ENCODE peak calls at places on chromosomes 16 and 17, in eight cellular contexts. One of them, this sample, is unnamed.
A peak's percentile ranks its signal among the peaks of the same experiment; 100 is the strongest.

GRCh38 chr16:63890072-63890471 is 1231.8 kb downstream of the CDH11 start:
- DNase-seq in adrenal gland: peak; percentile 26
- DNase-seq in type B pancreatic cell: no peak
- DNase-seq in lower lobe of right lung: no peak
- DNase-seq in H9: no peak
- DNase-seq in fibroblast of villous mesenchyme: peak; percentile 5
- DNase-seq in AG09309: no peak
- DNase-seq in tibial nerve: no peak
- DNase-seq in this sample: peak; percentile 73

GRCh38 chr16:57300387-57301125 is 16.1 kb upstream of the PLLP start:
- DNase-seq in tibial nerve: peak; percentile 99
- DNase-seq in AG09309: peak; percentile 93
- DNase-seq in fibroblast of villous mesenchyme: peak; percentile 99
- DNase-seq in H9: peak; percentile 99
- DNase-seq in type B pancreatic cell: peak; percentile 99
- DNase-seq in lower lobe of right lung: peak; percentile 99
- DNase-seq in adrenal gland: peak; percentile 99
- DNase-seq in this sample: peak; percentile 100

GRCh38 chr17:158379-158778 is 21.0 kb downstream of the SCGB1C2 start:
- DNase-seq in H9: no peak
- DNase-seq in adrenal gland: no peak
- DNase-seq in AG09309: no peak
- DNase-seq in tibial nerve: no peak
- DNase-seq in type B pancreatic cell: no peak
- DNase-seq in fibroblast of villous mesenchyme: no peak
- DNase-seq in lower lobe of right lung: no peak
- DNase-seq in this sample: no peak

GRCh38 chr16:75420987-75421819 is 12.1 kb downstream of the CFDP1 start:
- DNase-seq in fibroblast of villous mesenchyme: peak; percentile 69
- DNase-seq in AG09309: no peak
- DNase-seq in lower lobe of right lung: peak; percentile 84
- DNase-seq in H9: peak; percentile 90
- DNase-seq in type B pancreatic cell: peak; percentile 75
- DNase-seq in adrenal gland: peak; percentile 69
- DNase-seq in tibial nerve: peak; percentile 35
- DNase-seq in this sample: peak; percentile 55

GRCh38 chr16:67128417-67128816 is 18.7 kb downstream of the PHAF1 start:
- DNase-seq in H9: no peak
- DNase-seq in type B pancreatic cell: no peak
- DNase-seq in AG09309: no peak
- DNase-seq in fibroblast of villous mesenchyme: no peak
- DNase-seq in lower lobe of right lung: no peak
- DNase-seq in tibial nerve: no peak
- DNase-seq in adrenal gland: no peak
- DNase-seq in this sample: no peak

GRCh38 chr16:29745126-29745852 is 501 bp downstream of the C16orf54 start:
- DNase-seq in adrenal gland: no peak
- DNase-seq in lower lobe of right lung: peak; percentile 56
- DNase-seq in tibial nerve: no peak
- DNase-seq in fibroblast of villous mesenchyme: no peak
- DNase-seq in AG09309: no peak
- DNase-seq in type B pancreatic cell: no peak
- DNase-seq in H9: no peak
- DNase-seq in this sample: no peak

GRCh38 chr17:80664217-80664780 is 119.7 kb downstream of the RPTOR start:
- DNase-seq in lower lobe of right lung: no peak
- DNase-seq in type B pancreatic cell: no peak
- DNase-seq in adrenal gland: no peak
- DNase-seq in fibroblast of villous mesenchyme: no peak
- DNase-seq in AG09309: no peak
- DNase-seq in tibial nerve: no peak
- DNase-seq in H9: no peak
- DNase-seq in this sample: no peak

GRCh38 chr17:1227917-1228751 is 42.1 kb upstream of the BHLHA9 start:
- DNase-seq in tibial nerve: no peak
- DNase-seq in type B pancreatic cell: no peak
- DNase-seq in fibroblast of villous mesenchyme: no peak
- DNase-seq in adrenal gland: peak; percentile 49
- DNase-seq in AG09309: no peak
- DNase-seq in lower lobe of right lung: peak; percentile 61
- DNase-seq in H9: peak; percentile 58
- DNase-seq in this sample: no peak

GRCh38 chr16:50557046-50557445 is 8.8 kb downstream of the NKD1 start:
- DNase-seq in AG09309: no peak
- DNase-seq in H9: no peak
- DNase-seq in type B pancreatic cell: no peak
- DNase-seq in adrenal gland: no peak
- DNase-seq in lower lobe of right lung: no peak
- DNase-seq in tibial nerve: no peak
- DNase-seq in fibroblast of villous mesenchyme: peak; percentile 59
- DNase-seq in this sample: no peak

GRCh38 chr16:9364721-9365693 is 273.6 kb downstream of the HAPSTR1 start:
- DNase-seq in adrenal gland: peak; percentile 95
- DNase-seq in fibroblast of villous mesenchyme: no peak
- DNase-seq in H9: no peak
- DNase-seq in tibial nerve: peak; percentile 33
- DNase-seq in AG09309: no peak
- DNase-seq in lower lobe of right lung: peak; percentile 51
- DNase-seq in type B pancreatic cell: no peak
- DNase-seq in this sample: no peak

GRCh38 chr16:81816351-81816750 is 37.3 kb downstream of the PLCG2 start:
- DNase-seq in adrenal gland: no peak
- DNase-seq in fibroblast of villous mesenchyme: no peak
- DNase-seq in lower lobe of right lung: no peak
- DNase-seq in H9: no peak
- DNase-seq in AG09309: no peak
- DNase-seq in type B pancreatic cell: no peak
- DNase-seq in tibial nerve: no peak
- DNase-seq in this sample: no peak
- TF ChIP-seq CTCF in adrenal gland: no peak
- TF ChIP-seq CTCF in fibroblast of villous mesenchyme: no peak
- TF ChIP-seq CTCF in lower lobe of right lung: no peak
- TF ChIP-seq CTCF in H9: no peak
- TF ChIP-seq CTCF in AG09309: no peak
- TF ChIP-seq CTCF in type B pancreatic cell: no peak
- TF ChIP-seq CTCF in tibial nerve: no peak
- TF ChIP-seq CTCF in this sample: no peak

GRCh38 chr17:7214300-7215135 is 5.1 kb downstream of the DLG4 start:
- DNase-seq in AG09309: peak; percentile 84
- DNase-seq in tibial nerve: peak; percentile 94
- DNase-seq in H9: peak; percentile 100
- DNase-seq in adrenal gland: peak; percentile 97
- DNase-seq in fibroblast of villous mesenchyme: peak; percentile 96
- DNase-seq in type B pancreatic cell: peak; percentile 100
- DNase-seq in lower lobe of right lung: peak; percentile 99
- DNase-seq in this sample: peak; percentile 95
- TF ChIP-seq CTCF in AG09309: peak; percentile 70
- TF ChIP-seq CTCF in tibial nerve: peak; percentile 61
- TF ChIP-seq CTCF in H9: peak; percentile 71
- TF ChIP-seq CTCF in adrenal gland: peak; percentile 48
- TF ChIP-seq CTCF in fibroblast of villous mesenchyme: peak; percentile 57
- TF ChIP-seq CTCF in type B pancreatic cell: peak; percentile 74
- TF ChIP-seq CTCF in lower lobe of right lung: peak; percentile 52
- TF ChIP-seq CTCF in this sample: peak; percentile 27

DNA sequence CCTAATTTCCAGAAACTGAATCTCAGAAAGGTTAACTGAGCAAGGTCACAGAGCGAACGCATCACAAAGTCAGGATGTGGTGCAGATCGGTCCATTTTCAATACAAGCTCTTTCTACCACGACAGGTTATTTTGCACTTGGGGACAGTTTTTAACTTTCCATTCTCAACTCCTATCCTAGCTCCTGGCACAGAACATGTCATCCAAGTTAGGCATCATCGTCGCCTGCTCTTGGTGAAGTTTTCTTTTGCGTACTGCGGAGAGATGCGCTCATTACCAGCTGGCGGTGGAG is 15.5 kb upstream of the ERN1 start:
- DNase-seq in type B pancreatic cell: no peak
- DNase-seq in tibial nerve: no peak
- DNase-seq in fibroblast of villous mesenchyme: no peak
- DNase-seq in lower lobe of right lung: no peak
- DNase-seq in H9: no peak
- DNase-seq in adrenal gland: no peak
- DNase-seq in AG09309: no peak
- DNase-seq in this sample: no peak
- TF ChIP-seq CTCF in type B pancreatic cell: no peak
- TF ChIP-seq CTCF in tibial nerve: no peak
- TF ChIP-seq CTCF in fibroblast of villous mesenchyme: no peak
- TF ChIP-seq CTCF in lower lobe of right lung: no peak
- TF ChIP-seq CTCF in H9: no peak
- TF ChIP-seq CTCF in adrenal gland: no peak
- TF ChIP-seq CTCF in AG09309: no peak
- TF ChIP-seq CTCF in this sample: no peak

GRCh38 chr17:50380369-50381259 is 7.6 kb downstream of the EME1 start:
- DNase-seq in fibroblast of villous mesenchyme: no peak
- DNase-seq in H9: no peak
- DNase-seq in AG09309: no peak
- DNase-seq in lower lobe of right lung: no peak
- DNase-seq in adrenal gland: no peak
- DNase-seq in type B pancreatic cell: no peak
- DNase-seq in tibial nerve: no peak
- DNase-seq in this sample: no peak
- TF ChIP-seq CTCF in fibroblast of villous mesenchyme: no peak
- TF ChIP-seq CTCF in H9: peak; percentile 18
- TF ChIP-seq CTCF in AG09309: peak; percentile 18
- TF ChIP-seq CTCF in lower lobe of right lung: no peak
- TF ChIP-seq CTCF in adrenal gland: no peak
- TF ChIP-seq CTCF in type B pancreatic cell: no peak
- TF ChIP-seq CTCF in tibial nerve: no peak
- TF ChIP-seq CTCF in this sample: no peak

GRCh38 chr16:53022374-53022773 is 30.3 kb downstream of the CHD9NB start:
- DNase-seq in fibroblast of villous mesenchyme: peak; percentile 44
- DNase-seq in H9: peak; percentile 70
- DNase-seq in lower lobe of right lung: no peak
- DNase-seq in tibial nerve: no peak
- DNase-seq in AG09309: no peak
- DNase-seq in adrenal gland: peak; percentile 39
- DNase-seq in type B pancreatic cell: no peak
- DNase-seq in this sample: peak; percentile 65
- TF ChIP-seq CTCF in fibroblast of villous mesenchyme: peak; percentile 63
- TF ChIP-seq CTCF in H9: peak; percentile 82
- TF ChIP-seq CTCF in lower lobe of right lung: peak; percentile 48
- TF ChIP-seq CTCF in tibial nerve: peak; percentile 36
- TF ChIP-seq CTCF in AG09309: peak; percentile 62
- TF ChIP-seq CTCF in adrenal gland: peak; percentile 57
- TF ChIP-seq CTCF in type B pancreatic cell: peak; percentile 88
- TF ChIP-seq CTCF in this sample: peak; percentile 74

This sample was measured in MCF 10A.